ENCODE peak calls at places on chromosome 1, in five cellular contexts. One of them, this sample, is unnamed.
A peak's percentile ranks its signal among the peaks of the same experiment; 100 is the strongest.

GRCh38 chr1:205437570-205437969 is 15.7 kb upstream of the LEMD1 start:
- DNase-seq in stomach: no peak
- DNase-seq in suprapubic skin: no peak
- DNase-seq in HCT116: no peak
- DNase-seq in breast epithelium: no peak
- DNase-seq in this sample: no peak

GRCh38 chr1:171420810-171421209 is 64.5 kb upstream of the PRRC2C start:
- DNase-seq in stomach: no peak
- DNase-seq in HCT116: no peak
- DNase-seq in breast epithelium: no peak
- DNase-seq in suprapubic skin: no peak
- DNase-seq in this sample: no peak

GRCh38 chr1:236945002-236945401 is 59.2 kb downstream of the MT1HL1 start:
- DNase-seq in stomach: no peak
- DNase-seq in suprapubic skin: no peak
- DNase-seq in breast epithelium: no peak
- DNase-seq in HCT116: peak; percentile 10
- DNase-seq in this sample: no peak

GRCh38 chr1:145963218-145964019 is 956 bp downstream of the ANKRD34A start:
- DNase-seq in HCT116: no peak
- DNase-seq in stomach: no peak
- DNase-seq in suprapubic skin: no peak
- DNase-seq in breast epithelium: no peak
- DNase-seq in this sample: no peak

GRCh38 chr1:7458946-7459345 is 312.1 kb upstream of the VAMP3 start:
- DNase-seq in stomach: no peak
- DNase-seq in suprapubic skin: no peak
- DNase-seq in HCT116: no peak
- DNase-seq in breast epithelium: no peak
- DNase-seq in this sample: no peak

GRCh38 chr1:229230893-229231753 is 39.8 kb upstream of the RAB4A start:
- DNase-seq in suprapubic skin: no peak
- DNase-seq in stomach: no peak
- DNase-seq in HCT116: peak; percentile 69
- DNase-seq in breast epithelium: peak; percentile 81
- DNase-seq in this sample: peak; percentile 89

GRCh38 chr1:29415156-29415830 is 179.0 kb downstream of the PTPRU start:
- DNase-seq in suprapubic skin: no peak
- DNase-seq in breast epithelium: no peak
- DNase-seq in stomach: no peak
- DNase-seq in HCT116: peak; percentile 54
- DNase-seq in this sample: no peak

GRCh38 chr1:29569971-29570634 is 333.8 kb downstream of the PTPRU start:
- DNase-seq in suprapubic skin: no peak
- DNase-seq in breast epithelium: no peak
- DNase-seq in HCT116: peak; percentile 98
- DNase-seq in stomach: peak; percentile 35
- DNase-seq in this sample: no peak

GRCh38 chr1:33606272-33606671 is 133.8 kb downstream of the ZSCAN20 start:
- DNase-seq in breast epithelium: no peak
- DNase-seq in suprapubic skin: no peak
- DNase-seq in stomach: no peak
- DNase-seq in HCT116: no peak
- DNase-seq in this sample: no peak

GRCh38 chr1:91166106-91166712 is 144.4 kb upstream of the ZNF644 start:
- DNase-seq in HCT116: peak; percentile 45
- DNase-seq in stomach: peak; percentile 49
- DNase-seq in suprapubic skin: no peak
- DNase-seq in breast epithelium: no peak
- DNase-seq in this sample: no peak

GRCh38 chr1:47921935-47922415 is 75.2 kb downstream of the TRABD2B start:
- DNase-seq in stomach: no peak
- DNase-seq in HCT116: no peak
- DNase-seq in breast epithelium: no peak
- DNase-seq in suprapubic skin: no peak
- DNase-seq in this sample: no peak

GRCh38 chr1:32413507-32414185 is 19.4 kb upstream of the BSDC1 start:
- DNase-seq in suprapubic skin: no peak
- DNase-seq in stomach: peak; percentile 71
- DNase-seq in HCT116: peak; percentile 69
- DNase-seq in breast epithelium: no peak
- DNase-seq in this sample: peak; percentile 55

GRCh38 chr1:237736372-237737029 is 154.2 kb downstream of the ZP4 start:
- DNase-seq in suprapubic skin: no peak
- DNase-seq in breast epithelium: no peak
- DNase-seq in HCT116: no peak
- DNase-seq in stomach: no peak
- DNase-seq in this sample: no peak

GRCh38 chr1:157407917-157408525 is 144.3 kb downstream of the FCRL5 start:
- DNase-seq in HCT116: no peak
- DNase-seq in stomach: no peak
- DNase-seq in breast epithelium: no peak
- DNase-seq in suprapubic skin: no peak
- DNase-seq in this sample: no peak

GRCh38 chr1:188904201-188904600 is 1573.5 kb downstream of the BRINP3 start:
- DNase-seq in HCT116: no peak
- DNase-seq in stomach: no peak
- DNase-seq in breast epithelium: no peak
- DNase-seq in suprapubic skin: no peak
- DNase-seq in this sample: no peak

GRCh38 chr1:159881930-159882839 is 17.8 kb downstream of the CFAP45 start:
- DNase-seq in stomach: peak; percentile 89
- DNase-seq in breast epithelium: peak; percentile 97
- DNase-seq in HCT116: peak; percentile 96
- DNase-seq in suprapubic skin: peak; percentile 92
- DNase-seq in this sample: peak; percentile 94

GRCh38 chr1:178284059-178284458 is 190.2 kb downstream of the RASAL2 start:
- DNase-seq in suprapubic skin: no peak
- DNase-seq in HCT116: no peak
- DNase-seq in breast epithelium: no peak
- DNase-seq in stomach: no peak
- DNase-seq in this sample: no peak

GRCh38 chr1:172976222-172977041 is 74.3 kb downstream of the TNFSF18 start:
- DNase-seq in breast epithelium: no peak
- DNase-seq in HCT116: no peak
- DNase-seq in stomach: peak; percentile 64
- DNase-seq in suprapubic skin: no peak
- DNase-seq in this sample: peak; percentile 63

DNA sequence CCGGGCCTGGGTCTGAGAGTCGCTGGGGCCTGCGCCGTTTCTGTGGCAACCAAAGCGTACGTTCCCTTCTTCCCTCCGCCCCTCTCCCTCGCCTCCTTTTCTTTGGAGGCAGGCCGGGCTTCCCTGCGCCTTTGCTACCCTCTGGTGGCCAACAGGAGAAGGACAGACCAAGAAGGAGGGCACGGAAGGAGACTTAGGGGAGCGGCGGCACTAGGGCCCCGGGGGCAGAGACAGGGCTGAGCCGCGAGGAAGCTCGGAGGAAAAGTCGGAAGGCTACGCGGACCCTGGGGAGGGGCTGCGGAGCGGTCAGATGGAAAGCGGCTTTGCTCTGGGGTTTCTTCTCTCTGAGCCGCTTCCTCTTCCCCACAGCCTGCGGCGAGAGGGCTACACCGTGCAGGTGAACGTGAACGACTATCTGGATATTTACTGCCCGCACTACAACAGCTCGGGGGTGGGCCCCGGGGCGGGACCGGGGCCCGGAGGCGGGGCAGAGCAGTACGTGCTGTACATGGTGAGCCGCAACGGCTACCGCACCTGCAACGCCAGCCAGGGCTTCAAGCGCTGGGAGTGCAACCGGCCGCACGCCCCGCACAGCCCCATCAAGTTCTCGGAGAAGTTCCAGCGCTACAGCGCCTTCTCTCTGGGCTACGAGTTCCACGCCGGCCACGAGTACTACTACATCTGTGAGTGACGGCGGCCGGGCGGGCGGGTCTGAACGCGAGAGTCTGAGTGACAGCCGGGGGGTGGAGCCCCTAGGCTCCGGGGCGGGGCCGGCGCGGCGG is 6.3 kb downstream of the EFNA3 start:
- DNase-seq in breast epithelium: peak; percentile 91
- DNase-seq in HCT116: peak; percentile 88
- DNase-seq in stomach: peak; percentile 95
- DNase-seq in suprapubic skin: peak; percentile 97
- DNase-seq in this sample: peak; percentile 93
- TF ChIP-seq POLR2AphosphoS5 in breast epithelium: peak; percentile 32
- TF ChIP-seq POLR2AphosphoS5 in HCT116: peak; percentile 77
- TF ChIP-seq POLR2AphosphoS5 in stomach: peak; percentile 85
- TF ChIP-seq POLR2AphosphoS5 in suprapubic skin: peak; percentile 33
- TF ChIP-seq POLR2AphosphoS5 in this sample: peak; percentile 82

GRCh38 chr1:234988160-234988528 is 140.5 kb downstream of the TOMM20 start:
- DNase-seq in stomach: no peak
- DNase-seq in breast epithelium: no peak
- DNase-seq in HCT116: no peak
- DNase-seq in suprapubic skin: no peak
- DNase-seq in this sample: no peak

GRCh38 chr1:234988536-234988935 is 140.1 kb downstream of the TOMM20 start:
- DNase-seq in stomach: no peak
- DNase-seq in suprapubic skin: no peak
- DNase-seq in HCT116: no peak
- DNase-seq in breast epithelium: no peak
- DNase-seq in this sample: no peak

GRCh38 chr1:234989019-234989418 is 139.6 kb downstream of the TOMM20 start:
- DNase-seq in stomach: no peak
- DNase-seq in breast epithelium: no peak
- DNase-seq in HCT116: no peak
- DNase-seq in suprapubic skin: no peak
- DNase-seq in this sample: no peak

GRCh38 chr1:234986750-234987414 is 141.8 kb downstream of the TOMM20 start:
- DNase-seq in suprapubic skin: no peak
- DNase-seq in HCT116: no peak
- DNase-seq in breast epithelium: no peak
- DNase-seq in stomach: no peak
- DNase-seq in this sample: no peak

DNA sequence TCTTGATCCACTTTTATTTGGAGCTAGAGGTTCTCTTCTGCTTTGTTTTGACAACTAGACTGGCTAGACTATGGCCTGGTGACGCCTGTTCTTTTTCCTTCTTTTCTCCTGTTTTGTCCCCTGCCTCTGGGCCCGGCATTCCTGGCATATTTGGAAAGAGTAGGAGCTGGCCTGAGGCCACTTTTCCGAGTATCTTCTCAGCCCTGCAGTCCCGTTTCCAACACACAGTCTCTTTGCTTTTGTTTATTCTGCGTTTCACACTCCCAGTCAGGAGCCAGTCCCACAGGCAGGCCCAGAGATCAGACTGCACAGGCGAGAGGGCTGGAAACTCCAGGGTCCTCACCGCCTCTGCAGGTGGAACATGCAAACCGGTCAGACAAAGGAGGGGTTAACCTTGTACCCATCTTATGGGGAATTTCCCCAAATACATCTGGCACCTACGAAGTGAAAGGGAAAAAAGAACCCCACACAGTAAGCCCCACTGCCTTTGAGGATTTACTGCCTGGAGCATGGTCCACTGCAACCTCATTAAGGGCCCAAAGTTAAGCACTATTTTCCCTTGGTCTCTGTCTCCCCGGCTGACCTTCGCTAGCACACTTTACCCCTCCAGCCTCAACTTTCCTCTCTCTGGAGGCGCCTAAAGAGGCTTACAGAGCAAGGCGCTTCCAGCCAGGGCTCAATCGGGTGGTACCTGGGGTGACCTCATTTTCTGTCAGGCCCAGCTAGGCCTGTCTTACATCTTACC is 141.1 kb downstream of the TOMM20 start:
- DNase-seq in stomach: peak; percentile 79
- DNase-seq in suprapubic skin: peak; percentile 93
- DNase-seq in HCT116: no peak
- DNase-seq in breast epithelium: peak; percentile 94
- DNase-seq in this sample: peak; percentile 71
- TF ChIP-seq POLR2A in stomach: no peak
- TF ChIP-seq POLR2A in suprapubic skin: no peak
- TF ChIP-seq POLR2A in HCT116: no peak
- TF ChIP-seq POLR2A in breast epithelium: peak; percentile 32
- TF ChIP-seq POLR2A in this sample: no peak

GRCh38 chr1:70146488-70146887 is 58.9 kb downstream of the LRRC40 start:
- DNase-seq in stomach: no peak
- DNase-seq in HCT116: no peak
- DNase-seq in breast epithelium: no peak
- DNase-seq in suprapubic skin: no peak
- DNase-seq in this sample: no peak

GRCh38 chr1:70140343-70140742 is 65.0 kb downstream of the LRRC40 start:
- DNase-seq in suprapubic skin: no peak
- DNase-seq in stomach: no peak
- DNase-seq in HCT116: no peak
- DNase-seq in breast epithelium: no peak
- DNase-seq in this sample: no peak

GRCh38 chr1:70140894-70141293 is 64.5 kb downstream of the LRRC40 start:
- DNase-seq in suprapubic skin: no peak
- DNase-seq in stomach: no peak
- DNase-seq in HCT116: no peak
- DNase-seq in breast epithelium: no peak
- DNase-seq in this sample: no peak

GRCh38 chr1:70142120-70142519 is 63.3 kb downstream of the LRRC40 start:
- DNase-seq in stomach: no peak
- DNase-seq in breast epithelium: no peak
- DNase-seq in HCT116: no peak
- DNase-seq in suprapubic skin: no peak
- DNase-seq in this sample: no peak

GRCh38 chr1:70143052-70143659 is 62.2 kb downstream of the LRRC40 start:
- DNase-seq in breast epithelium: no peak
- DNase-seq in suprapubic skin: no peak
- DNase-seq in stomach: no peak
- DNase-seq in HCT116: no peak
- DNase-seq in this sample: no peak
- TF ChIP-seq CTCF in breast epithelium: no peak
- TF ChIP-seq CTCF in suprapubic skin: no peak
- TF ChIP-seq CTCF in stomach: no peak
- TF ChIP-seq CTCF in HCT116: no peak
- TF ChIP-seq CTCF in this sample: no peak

GRCh38 chr1:234915923-234916675 is 212.5 kb downstream of the TOMM20 start:
- DNase-seq in HCT116: no peak
- DNase-seq in stomach: peak; percentile 34
- DNase-seq in breast epithelium: no peak
- DNase-seq in suprapubic skin: peak; percentile 30
- DNase-seq in this sample: peak; percentile 80

GRCh38 chr1:234914606-234915290 is 213.9 kb downstream of the TOMM20 start:
- DNase-seq in stomach: peak; percentile 17
- DNase-seq in suprapubic skin: peak; percentile 40
- DNase-seq in HCT116: no peak
- DNase-seq in breast epithelium: no peak
- DNase-seq in this sample: no peak

GRCh38 chr1:234911787-234912186 is 216.8 kb downstream of the TOMM20 start:
- DNase-seq in suprapubic skin: peak; percentile 63
- DNase-seq in breast epithelium: no peak
- DNase-seq in stomach: no peak
- DNase-seq in HCT116: no peak
- DNase-seq in this sample: no peak

GRCh38 chr1:234912541-234913312 is 215.9 kb downstream of the TOMM20 start:
- DNase-seq in HCT116: no peak
- DNase-seq in stomach: peak; percentile 21
- DNase-seq in suprapubic skin: peak; percentile 17
- DNase-seq in breast epithelium: no peak
- DNase-seq in this sample: no peak

DNA sequence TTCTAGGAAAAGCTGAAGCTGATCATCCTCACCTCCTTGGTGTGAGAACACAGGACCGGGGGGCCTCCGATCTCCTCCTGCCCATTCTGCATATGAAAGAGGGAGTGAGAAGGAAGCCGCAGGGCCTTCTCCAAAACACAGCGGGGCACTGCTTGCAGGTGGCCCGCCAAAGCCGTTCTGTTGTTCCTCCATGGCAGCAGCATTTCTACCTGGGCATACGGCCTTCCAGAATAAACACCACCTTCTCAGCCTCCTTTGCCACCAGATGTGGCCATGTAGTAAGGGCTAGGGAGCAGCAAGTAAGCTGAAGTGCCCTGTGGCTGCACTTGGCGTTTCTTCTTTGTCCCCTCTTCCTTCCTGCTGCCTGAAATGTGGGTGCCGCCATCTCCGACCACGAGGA is 214.9 kb downstream of the TOMM20 start:
- DNase-seq in suprapubic skin: no peak
- DNase-seq in breast epithelium: no peak
- DNase-seq in HCT116: no peak
- DNase-seq in stomach: peak; percentile 23
- DNase-seq in this sample: no peak
- TF ChIP-seq POLR2AphosphoS5 in suprapubic skin: no peak
- TF ChIP-seq POLR2AphosphoS5 in breast epithelium: no peak
- TF ChIP-seq POLR2AphosphoS5 in HCT116: no peak
- TF ChIP-seq POLR2AphosphoS5 in stomach: no peak
- TF ChIP-seq POLR2AphosphoS5 in this sample: no peak